ENCODE peak calls at places on chromosome 2, in seven cellular contexts. I is sigmoid colon, A is AG10803, F is dorsolateral prefrontal cortex, R is CD14-positive monocyte, D is OCI-LY7, U is IMR-90. M is an unnamed sample.

GRCh38 chr2:172484253-172484652 is 56.9 kb downstream of the ITGA6 start:
- DNase-seq in I (no peak), A (peak; percentile 28), F (no peak), R (no peak), D (peak; percentile 16), U (peak; percentile 34), M (peak; percentile 46)

GRCh38 chr2:199757466-199757865 is 93.5 kb downstream of the FTCDNL1 start:
- DNase-seq in I (peak; percentile 80), A (peak; percentile 69), F (peak; percentile 96), R (no peak), D (no peak), U (no peak), M (peak; percentile 46)

GRCh38 chr2:201618744-201619654 is 24.3 kb downstream of the TMEM237 start:
- DNase-seq in I (peak; percentile 79), A (peak; percentile 71), F (peak; percentile 38), R (no peak), D (no peak), U (peak; percentile 50), M (peak; percentile 56)

GRCh38 chr2:34241905-34242740 is 643.0 kb upstream of the FAM98A start:
- DNase-seq in I (no peak), A (no peak), F (no peak), R (no peak), D (no peak), U (no peak), M (peak; percentile 35)

GRCh38 chr2:176383836-176384442 is 114.7 kb downstream of the MTX2 start:
- DNase-seq in I (no peak), A (no peak), F (no peak), R (no peak), D (no peak), U (no peak), M (no peak)

GRCh38 chr2:226742346-226742745 is 57.3 kb downstream of the IRS1 start:
- DNase-seq in I (peak; percentile 85), A (peak; percentile 31), F (peak; percentile 35), R (no peak), D (no peak), U (peak; percentile 13), M (no peak)

GRCh38 chr2:233051241-233052149 is 8.6 kb upstream of the INPP5D start:
- DNase-seq in I (no peak), A (peak; percentile 62), F (no peak), R (no peak), D (no peak), U (peak; percentile 24), M (no peak)

GRCh38 chr2:231617059-231617926 is 24.6 kb downstream of the TEX44 start:
- DNase-seq in I (no peak), A (no peak), F (no peak), R (no peak), D (no peak), U (peak; percentile 31), M (peak; percentile 72)

GRCh38 chr2:120749506-120750431 is 14.1 kb downstream of the GLI2 start:
- DNase-seq in I (peak; percentile 49), A (peak; percentile 78), F (no peak), R (no peak), D (no peak), U (peak; percentile 58), M (no peak)

GRCh38 chr2:14903709-14904374 is 271.3 kb downstream of the LRATD1 start:
- DNase-seq in I (no peak), A (no peak), F (no peak), R (no peak), D (peak; percentile 75), U (no peak), M (peak; percentile 72)

GRCh38 chr2:28649481-28650260 is 102.0 kb upstream of the PPP1CB start:
- DNase-seq in I (peak; percentile 24), A (no peak), F (no peak), R (no peak), D (no peak), U (peak; percentile 58), M (no peak)

GRCh38 chr2:133364636-133365035 is 203.6 kb downstream of the NCKAP5 start:
- DNase-seq in I (no peak), A (no peak), F (no peak), R (no peak), D (no peak), U (no peak), M (no peak)

GRCh38 chr2:222837643-222838056 is 23.2 kb upstream of the ACSL3 start:
- DNase-seq in I (no peak), A (no peak), F (no peak), R (no peak), D (no peak), U (peak; percentile 41), M (no peak)

GRCh38 chr2:174681983-174682577 is 82.2 kb downstream of the CHRNA1 start:
- DNase-seq in I (peak; percentile 78), A (peak; percentile 49), F (no peak), R (no peak), D (no peak), U (no peak), M (peak; percentile 61)

GRCh38 chr2:185208261-185208660 is 530.3 kb upstream of the FSIP2 start:
- DNase-seq in I (no peak), A (no peak), F (no peak), R (no peak), D (peak; percentile 8), U (no peak), M (no peak)

DNA sequence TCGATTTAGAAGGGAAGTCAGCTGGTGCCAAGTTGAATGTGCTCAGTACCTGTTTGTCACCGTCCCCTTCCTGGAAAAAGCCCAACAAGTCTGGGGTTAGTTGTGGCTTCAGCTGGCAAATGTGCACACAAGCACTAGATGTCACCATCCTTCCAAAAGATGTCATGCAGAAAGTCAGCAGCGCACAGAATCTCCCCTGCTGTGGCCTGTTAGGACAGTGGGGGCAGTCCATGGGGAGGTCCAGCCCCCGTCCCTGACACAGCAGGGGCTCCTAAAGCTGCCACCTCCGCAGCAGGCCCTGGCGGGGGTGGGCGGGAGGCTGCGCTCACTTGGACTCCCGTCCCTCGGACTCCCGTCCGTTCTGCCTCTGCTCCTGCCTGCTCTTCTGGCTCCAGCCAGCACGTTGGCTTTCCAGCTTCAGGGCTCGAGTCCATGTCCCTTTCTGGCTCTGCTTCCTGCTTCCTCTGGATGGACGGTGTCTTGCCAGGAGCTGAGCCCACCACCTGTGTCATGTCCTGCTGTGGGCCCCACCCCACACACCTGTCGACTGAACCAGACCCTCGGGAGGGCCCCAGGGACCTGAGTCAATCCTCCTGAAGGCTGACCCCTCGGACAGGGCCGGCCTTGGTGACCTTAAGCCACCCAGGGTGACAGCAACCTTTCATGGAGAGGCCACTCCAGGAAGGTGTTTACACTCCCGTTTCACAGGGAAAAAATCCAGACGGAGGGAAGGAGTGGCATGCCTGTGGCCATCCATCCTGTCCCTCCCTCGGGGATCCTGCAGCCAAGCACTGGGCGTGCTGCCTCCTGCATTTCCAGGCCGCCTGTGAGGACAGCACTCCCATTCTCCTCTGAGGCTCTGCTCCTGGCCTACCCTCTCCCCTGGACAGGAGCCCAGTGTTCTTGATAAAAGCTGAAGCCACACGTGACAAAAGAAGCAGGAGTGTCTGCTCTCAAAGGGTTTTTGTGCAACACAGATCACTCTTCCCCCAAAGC is 8.5 kb downstream of the RAB17 start:
- DNase-seq in I (peak; percentile 94), A (peak; percentile 72), F (no peak), R (no peak), D (peak; percentile 62), U (peak; percentile 71), M (no peak)
- TF ChIP-seq CTCF in I (peak; percentile 49), A (peak; percentile 62), F (peak; percentile 59), R (peak; percentile 53), D (peak; percentile 70), U (peak; percentile 66), M (no peak)

GRCh38 chr2:11458753-11459152 is 7.2 kb downstream of the E2F6 start:
- DNase-seq in I (no peak), A (no peak), F (no peak), R (no peak), D (no peak), U (no peak), M (no peak)

GRCh38 chr2:11454824-11455223 is 11.1 kb downstream of the E2F6 start:
- DNase-seq in I (no peak), A (no peak), F (no peak), R (no peak), D (no peak), U (no peak), M (no peak)

GRCh38 chr2:11456251-11456650 is 9.7 kb downstream of the E2F6 start:
- DNase-seq in I (no peak), A (no peak), F (no peak), R (no peak), D (no peak), U (no peak), M (no peak)

GRCh38 chr2:11457935-11458334 is 8.0 kb downstream of the E2F6 start:
- DNase-seq in I (no peak), A (no peak), F (no peak), R (no peak), D (no peak), U (no peak), M (no peak)

GRCh38 chr2:11459816-11460215 is 6.1 kb downstream of the E2F6 start:
- DNase-seq in I (no peak), A (no peak), F (no peak), R (no peak), D (no peak), U (no peak), M (no peak)
- TF ChIP-seq CTCF in I (no peak), A (no peak), F (no peak), R (no peak), D (no peak), U (no peak), M (no peak)

DNA sequence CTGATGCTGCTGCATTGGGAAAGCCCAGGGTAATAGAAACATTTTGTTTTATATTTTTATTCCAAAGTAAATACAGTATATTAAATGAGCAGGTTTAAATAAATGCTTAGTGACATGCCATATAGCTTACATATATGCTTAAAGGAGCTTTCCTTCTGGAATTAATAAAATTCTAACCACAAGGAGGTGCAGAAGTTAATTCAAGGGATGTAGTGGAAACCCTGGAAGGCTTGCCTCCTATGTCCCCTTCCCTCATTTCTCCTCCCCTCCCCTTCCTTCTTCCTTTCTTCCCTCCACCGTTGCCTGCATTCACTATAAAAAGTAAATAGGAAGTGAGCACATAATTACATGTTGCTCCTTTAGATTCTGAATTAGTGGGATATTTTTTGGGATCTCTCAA is 96.3 kb downstream of the UBE2E3 start:
- DNase-seq in I (no peak), A (peak; percentile 8), F (no peak), R (no peak), D (no peak), U (no peak), M (no peak)
- TF ChIP-seq CTCF in I (no peak), A (no peak), F (no peak), R (no peak), D (no peak), U (no peak), M (no peak)

DNA sequence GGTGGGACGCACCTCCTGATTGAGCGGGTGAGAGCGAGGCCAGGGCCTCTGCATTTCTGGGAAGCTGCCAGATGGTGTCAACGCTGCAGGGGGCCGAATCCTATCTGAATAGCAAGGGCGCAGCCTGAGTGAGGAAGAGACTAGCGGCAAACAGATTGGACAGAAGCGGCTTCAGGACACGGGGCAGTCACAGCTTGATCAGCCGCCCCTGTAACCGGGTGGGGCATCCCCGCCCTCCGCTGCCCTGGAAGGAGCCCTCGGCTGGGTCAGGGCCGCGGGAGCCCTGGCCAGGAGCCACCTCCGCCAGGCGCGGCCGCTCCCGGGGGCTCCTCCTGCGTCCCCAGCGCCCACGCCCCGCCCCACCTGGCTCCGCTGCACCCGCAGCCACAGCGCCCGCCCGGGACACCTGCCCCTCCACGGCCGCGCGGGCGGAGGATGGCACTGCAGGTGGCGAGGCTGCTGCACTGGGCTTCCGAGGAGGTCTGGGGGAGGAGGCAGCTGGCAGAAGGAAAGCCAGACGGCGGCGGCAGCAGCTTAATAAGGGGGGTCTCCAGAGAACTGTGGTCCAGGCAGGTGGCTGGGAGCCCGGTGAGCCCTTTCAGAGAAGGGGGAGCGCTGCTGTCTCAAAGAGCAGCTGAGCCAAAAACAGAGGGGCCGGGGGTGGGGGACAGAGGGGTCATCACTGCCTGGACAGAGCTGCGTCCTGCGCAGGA is 18.9 kb upstream of the SOX11 start:
- DNase-seq in I (no peak), A (no peak), F (no peak), R (no peak), D (no peak), U (no peak), M (no peak)
- TF ChIP-seq CTCF in I (no peak), A (no peak), F (no peak), R (no peak), D (no peak), U (no peak), M (no peak)

M was measured in mucosa of descending colon.